ENCODE peak calls at places on chromosomes 7 and 10, in four cellular contexts. N is transverse colon, W is cardiac fibroblast, L is body of pancreas. P is an unnamed sample.

GRCh38 chr7:34309116-34309515 is 348.9 kb upstream of the NPSR1 start:
- DNase-seq in W (no peak), L (no peak), N (no peak), P (no peak)

GRCh38 chr7:19290936-19291335 is 145.7 kb upstream of the FERD3L start:
- DNase-seq in L (no peak), N (no peak), W (peak), P (no peak)

GRCh38 chr10:119391430-119392313 is 150.8 kb downstream of the RGS10 start:
- DNase-seq in W (peak), L (no peak), N (no peak), P (no peak)

GRCh38 chr7:31705377-31705776 is 18.4 kb downstream of the PPP1R17 start:
- DNase-seq in N (no peak), W (no peak), L (no peak), P (no peak)

GRCh38 chr10:130300608-130301025 is 164.4 kb downstream of the GLRX3 start:
- DNase-seq in W (no peak), L (peak), N (no peak), P (no peak)

GRCh38 chr7:1539346-1540321 is 9.1 kb downstream of the MAFK start:
- DNase-seq in W (no peak), L (no peak), N (no peak), P (no peak)

GRCh38 chr10:60576130-60577069 is 186.7 kb upstream of the ANK3 start:
- DNase-seq in L (no peak), W (no peak), N (no peak), P (no peak)

GRCh38 chr7:31109751-31110150 is 57.6 kb downstream of the ADCYAP1R1 start:
- DNase-seq in W (no peak), L (no peak), N (no peak), P (no peak)

DNA sequence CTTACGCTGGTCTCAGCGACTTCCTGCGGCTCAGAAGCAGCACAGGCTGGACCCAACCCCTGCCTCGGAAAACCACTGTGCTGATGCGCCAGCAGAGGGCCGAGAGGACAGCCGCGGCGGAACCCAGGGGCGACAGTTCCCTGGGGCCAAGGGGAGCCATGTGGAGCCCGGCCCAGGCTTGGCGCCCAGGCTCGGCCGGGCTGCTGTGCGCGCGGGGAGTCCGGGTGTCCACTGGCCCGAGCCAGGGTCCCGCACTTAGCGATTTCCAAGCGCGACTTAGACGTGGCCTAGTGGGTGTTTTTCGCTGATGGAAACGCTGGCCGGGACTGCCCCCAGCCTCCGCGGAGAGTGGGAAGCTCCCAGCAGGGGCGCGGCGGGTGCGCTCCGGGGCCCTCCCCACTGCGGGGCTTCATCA is 18.6 kb upstream of the ZNF32 start:
- DNase-seq in L (no peak), N (no peak), W (peak), P (no peak)
- H3K4me3 ChIP-seq in L (no peak), N (no peak), W (no peak), P (no peak)

GRCh38 chr7:13117103-13117502 is 429.7 kb downstream of the ARL4A start:
- DNase-seq in W (peak), L (no peak), N (no peak), P (no peak)
- TF ChIP-seq CTCF in W (peak), L (peak), N (no peak), P (peak)

GRCh38 chr7:5532520-5533335 is 109.1 kb upstream of the TNRC18 start:
- DNase-seq in L (peak), W (no peak), N (peak), P (no peak)
- H3K4me3 ChIP-seq in L (no peak), W (no peak), N (no peak), P (no peak)

DNA sequence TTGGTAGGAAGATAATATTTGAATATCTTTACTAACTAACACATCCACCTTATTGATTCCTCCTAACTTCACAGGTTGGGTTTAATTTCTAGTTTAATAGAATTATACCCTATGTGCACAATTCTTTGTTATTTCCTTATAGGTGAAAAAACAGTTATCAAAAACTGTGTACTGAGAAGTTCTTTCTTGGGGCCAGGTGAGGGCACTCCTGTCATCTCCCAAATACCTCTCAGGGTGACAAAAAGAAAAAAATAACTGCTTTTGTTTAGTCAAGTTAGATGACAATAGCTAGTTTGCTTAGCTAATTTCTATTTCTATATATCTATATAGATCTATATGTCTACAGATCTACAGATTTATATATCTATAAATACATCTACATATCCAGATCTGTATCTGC is 10.1 kb downstream of the FZD8 start:
- DNase-seq in L (no peak), N (no peak), W (no peak), P (no peak)
- TF ChIP-seq CTCF in L (no peak), N (no peak), W (no peak), P (no peak)

DNA sequence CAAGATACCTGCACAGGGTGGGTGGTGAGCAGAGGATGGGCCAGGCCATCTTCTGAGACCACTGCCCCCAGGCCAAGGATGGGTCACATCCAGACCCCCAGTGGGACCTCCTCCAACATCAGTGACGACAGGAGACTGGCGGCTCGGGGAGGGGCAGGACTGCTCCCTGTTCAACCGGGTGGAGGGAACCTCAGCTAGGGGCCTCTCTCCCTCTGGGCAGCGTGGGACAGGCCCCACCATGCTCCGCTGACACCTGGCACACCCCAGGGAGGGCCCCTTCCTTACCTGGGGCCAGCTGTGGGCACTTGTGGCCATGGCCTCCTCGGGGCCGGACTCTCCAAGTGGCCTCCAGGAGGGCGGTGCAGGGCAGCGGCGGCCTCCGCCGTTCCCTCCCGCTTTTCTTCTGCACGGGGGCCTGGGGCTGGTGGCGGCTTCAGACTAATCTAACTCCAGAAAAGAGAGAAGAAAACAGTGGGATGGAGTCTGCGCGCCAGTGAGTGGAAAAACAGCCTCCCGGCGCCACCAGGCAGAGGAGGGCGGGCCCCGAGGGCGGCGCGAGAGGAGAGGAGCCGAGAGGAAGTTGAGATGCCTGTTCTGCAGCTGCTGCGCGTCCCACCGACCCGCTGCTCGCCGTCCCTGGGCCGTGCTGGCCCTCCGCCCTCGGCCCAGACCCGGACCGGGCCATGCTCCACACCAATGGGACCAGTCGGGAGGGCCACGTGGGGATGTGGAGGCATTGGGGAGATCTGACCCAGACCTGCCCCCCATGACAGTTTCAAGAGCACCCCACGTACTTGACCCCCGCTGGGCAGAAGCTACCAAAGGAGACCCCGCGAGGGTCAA is at the start of gene CALHM2:
- DNase-seq in N (peak), W (peak), L (peak), P (no peak)
- H3K4me3 ChIP-seq in N (peak), W (peak), L (peak), P (no peak)

GRCh38 chr7:103423467-103424179 is 22.4 kb downstream of the SLC26A5 start:
- DNase-seq in L (no peak), W (no peak), N (no peak), P (peak)

GRCh38 chr7:103425177-103425576 is 20.8 kb downstream of the SLC26A5 start:
- DNase-seq in L (no peak), N (no peak), W (no peak), P (no peak)
- TF ChIP-seq CTCF in L (no peak), N (no peak), W (no peak), P (no peak)

GRCh38 chr7:32905175-32905662 is 13.7 kb upstream of the KBTBD2 start:
- DNase-seq in W (peak), L (peak), N (peak), P (no peak)
- H3K4me3 ChIP-seq in W (peak), L (no peak), N (no peak), P (no peak)

P was measured in WERI-Rb-1.